ENCODE peak calls at places on chromosomes 13 and 19, in eight cellular contexts. One of them, this sample, is unnamed.

GRCh38 chr13:64459778-64460177 is 2770.4 kb downstream of the PCDH9 start:
- DNase-seq in CD4-positive, alpha-beta T cell: no peak
- DNase-seq in endothelial cell: no peak
- DNase-seq in pancreas: no peak
- DNase-seq in mesothelial cell of epicardium: no peak
- DNase-seq in uterus: no peak
- DNase-seq in CD8-positive, alpha-beta T cell: no peak
- DNase-seq in astrocyte of the spinal cord: no peak
- DNase-seq in this sample: no peak

GRCh38 chr19:31342926-31343325 is 6.3 kb downstream of the TSHZ3 start:
- DNase-seq in uterus: no peak
- DNase-seq in pancreas: no peak
- DNase-seq in CD4-positive, alpha-beta T cell: no peak
- DNase-seq in mesothelial cell of epicardium: no peak
- DNase-seq in endothelial cell: no peak
- DNase-seq in astrocyte of the spinal cord: no peak
- DNase-seq in CD8-positive, alpha-beta T cell: no peak
- DNase-seq in this sample: no peak

GRCh38 chr19:46782355-46783019 is 5.9 kb downstream of the SLC1A5 start:
- DNase-seq in mesothelial cell of epicardium: no peak
- DNase-seq in pancreas: no peak
- DNase-seq in CD4-positive, alpha-beta T cell: no peak
- DNase-seq in endothelial cell: no peak
- DNase-seq in astrocyte of the spinal cord: no peak
- DNase-seq in CD8-positive, alpha-beta T cell: no peak
- DNase-seq in uterus: no peak
- DNase-seq in this sample: no peak

GRCh38 chr13:25192052-25192451 is 20.0 kb upstream of the AMER2 start:
- DNase-seq in endothelial cell: no peak
- DNase-seq in pancreas: no peak
- DNase-seq in CD8-positive, alpha-beta T cell: no peak
- DNase-seq in uterus: no peak
- DNase-seq in mesothelial cell of epicardium: no peak
- DNase-seq in astrocyte of the spinal cord: no peak
- DNase-seq in CD4-positive, alpha-beta T cell: no peak
- DNase-seq in this sample: no peak

GRCh38 chr19:51948979-51949378 is 21.7 kb downstream of the ZNF613 start:
- DNase-seq in mesothelial cell of epicardium: no peak
- DNase-seq in astrocyte of the spinal cord: peak
- DNase-seq in pancreas: no peak
- DNase-seq in CD4-positive, alpha-beta T cell: no peak
- DNase-seq in uterus: no peak
- DNase-seq in endothelial cell: no peak
- DNase-seq in CD8-positive, alpha-beta T cell: no peak
- DNase-seq in this sample: no peak

GRCh38 chr19:29971648-29972047 is 29.6 kb downstream of the URI1 start:
- DNase-seq in CD8-positive, alpha-beta T cell: no peak
- DNase-seq in CD4-positive, alpha-beta T cell: no peak
- DNase-seq in mesothelial cell of epicardium: no peak
- DNase-seq in uterus: no peak
- DNase-seq in astrocyte of the spinal cord: no peak
- DNase-seq in pancreas: no peak
- DNase-seq in endothelial cell: no peak
- DNase-seq in this sample: no peak

GRCh38 chr19:39307233-39307821 is 11.1 kb downstream of the IFNL1 start:
- DNase-seq in mesothelial cell of epicardium: peak
- DNase-seq in uterus: no peak
- DNase-seq in astrocyte of the spinal cord: no peak
- DNase-seq in CD4-positive, alpha-beta T cell: no peak
- DNase-seq in endothelial cell: no peak
- DNase-seq in pancreas: no peak
- DNase-seq in CD8-positive, alpha-beta T cell: no peak
- DNase-seq in this sample: peak

GRCh38 chr19:31127132-31127967 is 221.9 kb downstream of the TSHZ3 start:
- DNase-seq in astrocyte of the spinal cord: peak
- DNase-seq in CD8-positive, alpha-beta T cell: no peak
- DNase-seq in CD4-positive, alpha-beta T cell: no peak
- DNase-seq in uterus: peak
- DNase-seq in mesothelial cell of epicardium: no peak
- DNase-seq in endothelial cell: no peak
- DNase-seq in pancreas: no peak
- DNase-seq in this sample: no peak

GRCh38 chr19:31960474-31960873 is 384.9 kb upstream of the ZNF507 start:
- DNase-seq in astrocyte of the spinal cord: no peak
- DNase-seq in pancreas: no peak
- DNase-seq in endothelial cell: no peak
- DNase-seq in CD4-positive, alpha-beta T cell: no peak
- DNase-seq in uterus: no peak
- DNase-seq in mesothelial cell of epicardium: no peak
- DNase-seq in CD8-positive, alpha-beta T cell: no peak
- DNase-seq in this sample: no peak

GRCh38 chr19:39247701-39248664 is 673 bp downstream of the IFNL4 start:
- DNase-seq in astrocyte of the spinal cord: no peak
- DNase-seq in CD8-positive, alpha-beta T cell: no peak
- DNase-seq in pancreas: no peak
- DNase-seq in uterus: no peak
- DNase-seq in endothelial cell: peak
- DNase-seq in CD4-positive, alpha-beta T cell: no peak
- DNase-seq in mesothelial cell of epicardium: no peak
- DNase-seq in this sample: no peak

GRCh38 chr13:113907637-113908617 is 44.1 kb upstream of the GAS6 start:
- DNase-seq in astrocyte of the spinal cord: peak
- DNase-seq in CD4-positive, alpha-beta T cell: no peak
- DNase-seq in pancreas: peak
- DNase-seq in CD8-positive, alpha-beta T cell: no peak
- DNase-seq in endothelial cell: no peak
- DNase-seq in mesothelial cell of epicardium: no peak
- DNase-seq in uterus: peak
- DNase-seq in this sample: no peak

GRCh38 chr19:5038631-5039271 is 69.8 kb downstream of the KDM4B start:
- DNase-seq in uterus: no peak
- DNase-seq in astrocyte of the spinal cord: no peak
- DNase-seq in CD4-positive, alpha-beta T cell: no peak
- DNase-seq in CD8-positive, alpha-beta T cell: no peak
- DNase-seq in mesothelial cell of epicardium: no peak
- DNase-seq in endothelial cell: peak
- DNase-seq in pancreas: no peak
- DNase-seq in this sample: peak

GRCh38 chr19:13373599-13373998 is 132.7 kb downstream of the CACNA1A start:
- DNase-seq in uterus: no peak
- DNase-seq in CD8-positive, alpha-beta T cell: no peak
- DNase-seq in endothelial cell: no peak
- DNase-seq in astrocyte of the spinal cord: no peak
- DNase-seq in pancreas: no peak
- DNase-seq in mesothelial cell of epicardium: no peak
- DNase-seq in CD4-positive, alpha-beta T cell: no peak
- DNase-seq in this sample: no peak

GRCh38 chr13:75076476-75076875 is 405.5 kb downstream of the TBC1D4 start:
- DNase-seq in CD4-positive, alpha-beta T cell: no peak
- DNase-seq in uterus: no peak
- DNase-seq in endothelial cell: no peak
- DNase-seq in astrocyte of the spinal cord: no peak
- DNase-seq in mesothelial cell of epicardium: no peak
- DNase-seq in pancreas: no peak
- DNase-seq in CD8-positive, alpha-beta T cell: no peak
- DNase-seq in this sample: no peak

GRCh38 chr13:23817833-23818232 is 71.4 kb downstream of the MIPEP start:
- DNase-seq in astrocyte of the spinal cord: no peak
- DNase-seq in uterus: no peak
- DNase-seq in endothelial cell: no peak
- DNase-seq in mesothelial cell of epicardium: no peak
- DNase-seq in CD8-positive, alpha-beta T cell: no peak
- DNase-seq in CD4-positive, alpha-beta T cell: no peak
- DNase-seq in pancreas: no peak
- DNase-seq in this sample: no peak

GRCh38 chr13:34416833-34417425 is 525.1 kb upstream of the NBEA start:
- DNase-seq in mesothelial cell of epicardium: no peak
- DNase-seq in CD8-positive, alpha-beta T cell: no peak
- DNase-seq in astrocyte of the spinal cord: peak
- DNase-seq in pancreas: no peak
- DNase-seq in uterus: peak
- DNase-seq in endothelial cell: no peak
- DNase-seq in CD4-positive, alpha-beta T cell: no peak
- DNase-seq in this sample: no peak

GRCh38 chr19:32453736-32454135 is 48.2 kb downstream of the DPY19L3 start:
- DNase-seq in CD4-positive, alpha-beta T cell: no peak
- DNase-seq in mesothelial cell of epicardium: no peak
- DNase-seq in endothelial cell: no peak
- DNase-seq in astrocyte of the spinal cord: no peak
- DNase-seq in CD8-positive, alpha-beta T cell: no peak
- DNase-seq in pancreas: no peak
- DNase-seq in uterus: no peak
- DNase-seq in this sample: no peak

GRCh38 chr19:39131255-39131755 is 5.7 kb downstream of the PAK4 start:
- DNase-seq in CD8-positive, alpha-beta T cell: no peak
- DNase-seq in uterus: no peak
- DNase-seq in astrocyte of the spinal cord: no peak
- DNase-seq in mesothelial cell of epicardium: no peak
- DNase-seq in CD4-positive, alpha-beta T cell: no peak
- DNase-seq in endothelial cell: no peak
- DNase-seq in pancreas: no peak
- DNase-seq in this sample: no peak

GRCh38 chr13:84366484-84366883 is 484.2 kb upstream of the SLITRK1 start:
- DNase-seq in pancreas: no peak
- DNase-seq in CD4-positive, alpha-beta T cell: no peak
- DNase-seq in endothelial cell: no peak
- DNase-seq in mesothelial cell of epicardium: no peak
- DNase-seq in uterus: no peak
- DNase-seq in astrocyte of the spinal cord: peak
- DNase-seq in CD8-positive, alpha-beta T cell: no peak
- DNase-seq in this sample: no peak

GRCh38 chr19:17414097-17414496 is 5.8 kb upstream of the MVB12A start:
- DNase-seq in astrocyte of the spinal cord: no peak
- DNase-seq in mesothelial cell of epicardium: no peak
- DNase-seq in pancreas: no peak
- DNase-seq in uterus: no peak
- DNase-seq in CD4-positive, alpha-beta T cell: no peak
- DNase-seq in endothelial cell: no peak
- DNase-seq in CD8-positive, alpha-beta T cell: no peak
- DNase-seq in this sample: no peak

GRCh38 chr19:49847731-49848696 is 2.9 kb upstream of the PTOV1 start:
- DNase-seq in mesothelial cell of epicardium: no peak
- DNase-seq in uterus: no peak
- DNase-seq in endothelial cell: no peak
- DNase-seq in astrocyte of the spinal cord: peak
- DNase-seq in CD8-positive, alpha-beta T cell: no peak
- DNase-seq in CD4-positive, alpha-beta T cell: no peak
- DNase-seq in pancreas: no peak
- DNase-seq in this sample: no peak

GRCh38 chr13:98348476-98348875 is 171.4 kb upstream of the RNF113B start:
- DNase-seq in uterus: no peak
- DNase-seq in pancreas: no peak
- DNase-seq in mesothelial cell of epicardium: no peak
- DNase-seq in CD8-positive, alpha-beta T cell: no peak
- DNase-seq in astrocyte of the spinal cord: no peak
- DNase-seq in endothelial cell: no peak
- DNase-seq in CD4-positive, alpha-beta T cell: no peak
- DNase-seq in this sample: no peak

GRCh38 chr13:98352226-98352625 is 175.2 kb upstream of the RNF113B start:
- DNase-seq in endothelial cell: no peak
- DNase-seq in CD4-positive, alpha-beta T cell: no peak
- DNase-seq in uterus: no peak
- DNase-seq in CD8-positive, alpha-beta T cell: no peak
- DNase-seq in mesothelial cell of epicardium: no peak
- DNase-seq in pancreas: no peak
- DNase-seq in astrocyte of the spinal cord: no peak
- DNase-seq in this sample: no peak

GRCh38 chr13:98351636-98352035 is 174.6 kb upstream of the RNF113B start:
- DNase-seq in astrocyte of the spinal cord: no peak
- DNase-seq in CD8-positive, alpha-beta T cell: no peak
- DNase-seq in CD4-positive, alpha-beta T cell: no peak
- DNase-seq in mesothelial cell of epicardium: no peak
- DNase-seq in pancreas: no peak
- DNase-seq in endothelial cell: no peak
- DNase-seq in uterus: no peak
- DNase-seq in this sample: no peak

GRCh38 chr13:98350746-98351330 is 173.8 kb upstream of the RNF113B start:
- DNase-seq in uterus: no peak
- DNase-seq in mesothelial cell of epicardium: no peak
- DNase-seq in endothelial cell: no peak
- DNase-seq in astrocyte of the spinal cord: no peak
- DNase-seq in pancreas: no peak
- DNase-seq in CD4-positive, alpha-beta T cell: no peak
- DNase-seq in CD8-positive, alpha-beta T cell: no peak
- DNase-seq in this sample: no peak

GRCh38 chr13:98349731-98350305 is 172.7 kb upstream of the RNF113B start:
- DNase-seq in uterus: no peak
- DNase-seq in CD4-positive, alpha-beta T cell: no peak
- DNase-seq in mesothelial cell of epicardium: no peak
- DNase-seq in astrocyte of the spinal cord: no peak
- DNase-seq in CD8-positive, alpha-beta T cell: no peak
- DNase-seq in pancreas: no peak
- DNase-seq in endothelial cell: peak
- DNase-seq in this sample: no peak
- TF ChIP-seq CTCF in uterus: no peak
- TF ChIP-seq CTCF in CD4-positive, alpha-beta T cell: no peak
- TF ChIP-seq CTCF in mesothelial cell of epicardium: no peak
- TF ChIP-seq CTCF in astrocyte of the spinal cord: peak
- TF ChIP-seq CTCF in CD8-positive, alpha-beta T cell: no peak
- TF ChIP-seq CTCF in pancreas: no peak
- TF ChIP-seq CTCF in endothelial cell: no peak
- TF ChIP-seq CTCF in this sample: no peak

GRCh38 chr13:21321269-21321668 is 137.8 kb downstream of the ZDHHC20 start:
- DNase-seq in CD8-positive, alpha-beta T cell: no peak
- DNase-seq in pancreas: no peak
- DNase-seq in astrocyte of the spinal cord: no peak
- DNase-seq in CD4-positive, alpha-beta T cell: no peak
- DNase-seq in endothelial cell: no peak
- DNase-seq in uterus: no peak
- DNase-seq in mesothelial cell of epicardium: no peak
- DNase-seq in this sample: no peak
- TF ChIP-seq CTCF in CD8-positive, alpha-beta T cell: no peak
- TF ChIP-seq CTCF in pancreas: no peak
- TF ChIP-seq CTCF in astrocyte of the spinal cord: no peak
- TF ChIP-seq CTCF in CD4-positive, alpha-beta T cell: no peak
- TF ChIP-seq CTCF in endothelial cell: no peak
- TF ChIP-seq CTCF in uterus: no peak
- TF ChIP-seq CTCF in mesothelial cell of epicardium: no peak
- TF ChIP-seq CTCF in this sample: no peak

GRCh38 chr13:43981091-43981490 is 101.4 kb downstream of the LACC1 start:
- DNase-seq in mesothelial cell of epicardium: no peak
- DNase-seq in CD4-positive, alpha-beta T cell: no peak
- DNase-seq in endothelial cell: no peak
- DNase-seq in astrocyte of the spinal cord: no peak
- DNase-seq in uterus: no peak
- DNase-seq in CD8-positive, alpha-beta T cell: no peak
- DNase-seq in pancreas: no peak
- DNase-seq in this sample: no peak
- TF ChIP-seq CTCF in mesothelial cell of epicardium: no peak
- TF ChIP-seq CTCF in CD4-positive, alpha-beta T cell: no peak
- TF ChIP-seq CTCF in endothelial cell: peak
- TF ChIP-seq CTCF in astrocyte of the spinal cord: no peak
- TF ChIP-seq CTCF in uterus: no peak
- TF ChIP-seq CTCF in CD8-positive, alpha-beta T cell: no peak
- TF ChIP-seq CTCF in pancreas: no peak
- TF ChIP-seq CTCF in this sample: no peak

DNA sequence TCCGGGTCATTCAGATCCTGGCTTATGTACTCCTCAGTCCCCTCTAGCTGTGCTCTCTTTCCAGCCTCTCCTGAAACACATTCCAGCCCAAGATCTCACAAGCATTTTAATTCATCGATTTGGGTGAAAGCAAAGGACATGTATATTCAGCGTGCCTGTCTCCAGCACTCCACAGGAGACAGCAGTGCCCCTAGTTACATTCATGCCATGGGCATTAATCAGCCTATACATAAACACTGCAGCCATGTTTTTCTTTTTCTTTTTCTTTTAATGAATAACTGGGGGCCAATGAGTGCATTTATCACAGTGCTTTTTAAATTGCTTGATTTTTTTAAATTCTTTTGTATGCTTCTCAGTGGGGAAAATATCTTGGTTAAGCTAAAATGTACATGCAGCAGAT is 199.1 kb downstream of the DCT start:
- DNase-seq in endothelial cell: no peak
- DNase-seq in mesothelial cell of epicardium: no peak
- DNase-seq in CD8-positive, alpha-beta T cell: no peak
- DNase-seq in astrocyte of the spinal cord: peak
- DNase-seq in CD4-positive, alpha-beta T cell: no peak
- DNase-seq in pancreas: no peak
- DNase-seq in uterus: no peak
- DNase-seq in this sample: no peak
- TF ChIP-seq CTCF in endothelial cell: no peak
- TF ChIP-seq CTCF in mesothelial cell of epicardium: no peak
- TF ChIP-seq CTCF in CD8-positive, alpha-beta T cell: no peak
- TF ChIP-seq CTCF in astrocyte of the spinal cord: no peak
- TF ChIP-seq CTCF in CD4-positive, alpha-beta T cell: no peak
- TF ChIP-seq CTCF in pancreas: no peak
- TF ChIP-seq CTCF in uterus: no peak
- TF ChIP-seq CTCF in this sample: no peak